ENCODE peak calls at places on chromosomes 13 and 19, in nine cellular contexts. H, G, W, L, E, K, P, U and D are unnamed samples.
A peak's percentile ranks its signal among the peaks of the same experiment; 100 is the strongest.

GRCh38 chr19:51201712-51202111 is 23.2 kb upstream of the CD33 start:
- DNase-seq in H (no peak), G (no peak), W (no peak), L (no peak), E (no peak), K (no peak), P (no peak), U (no peak), D (no peak)

GRCh38 chr13:36778083-36778671 is 40.8 kb upstream of the RFXAP start:
- DNase-seq in H (no peak), G (no peak), W (peak; percentile 23), L (no peak), E (peak; percentile 61), K (peak; percentile 6), P (no peak), U (peak; percentile 59), D (no peak)

GRCh38 chr13:41211062-41211461 is 16.7 kb upstream of the KBTBD7 start:
- DNase-seq in H (no peak), G (no peak), W (no peak), L (no peak), E (no peak), K (no peak), P (no peak), U (no peak), D (no peak)

GRCh38 chr13:112714366-112714765 is 24.5 kb downstream of the ATP11A start:
- DNase-seq in H (no peak), G (no peak), W (no peak), L (no peak), E (no peak), K (no peak), P (no peak), U (no peak), D (peak; percentile 36)

GRCh38 chr19:4889034-4889825 is 13.5 kb downstream of the ARRDC5 start:
- DNase-seq in H (no peak), G (no peak), W (peak; percentile 95), L (no peak), E (no peak), K (peak; percentile 31), P (no peak), U (no peak), D (no peak)

GRCh38 chr13:21240586-21240985 is 64.1 kb downstream of the MRPL57 start:
- DNase-seq in H (no peak), G (no peak), W (peak; percentile 60), L (peak; percentile 4), E (no peak), K (peak; percentile 10), P (no peak), U (peak; percentile 25), D (no peak)

GRCh38 chr19:16619456-16619855 is 8.5 kb downstream of the MED26 start:
- DNase-seq in H (no peak), G (no peak), W (no peak), L (no peak), E (no peak), K (no peak), P (no peak), U (no peak), D (no peak)

GRCh38 chr19:8391274-8392016 is 1.3 kb downstream of the RAB11B start:
- DNase-seq in H (no peak), G (no peak), W (no peak), L (no peak), E (no peak), K (no peak), P (no peak), U (no peak), D (no peak)

GRCh38 chr13:19984430-19985218 is 26.1 kb downstream of the ZMYM2 start:
- DNase-seq in H (no peak), G (no peak), W (peak; percentile 29), L (peak; percentile 19), E (peak; percentile 6), K (peak; percentile 22), P (no peak), U (no peak), D (no peak)

GRCh38 chr13:26184791-26185250 is 37.3 kb downstream of the RNF6 start:
- DNase-seq in H (peak; percentile 20), G (peak; percentile 17), W (peak; percentile 82), L (peak; percentile 23), E (peak; percentile 29), K (peak; percentile 47), P (peak; percentile 76), U (peak; percentile 11), D (peak; percentile 74)

GRCh38 chr13:35720690-35721554 is 244.4 kb upstream of the MAB21L1 start:
- DNase-seq in H (no peak), G (no peak), W (peak; percentile 39), L (no peak), E (peak; percentile 33), K (peak; percentile 6), P (no peak), U (no peak), D (peak; percentile 68)

GRCh38 chr13:51475727-51476521 is 23.1 kb upstream of the INTS6 start:
- DNase-seq in H (no peak), G (no peak), W (no peak), L (no peak), E (no peak), K (peak; percentile 16), P (no peak), U (no peak), D (no peak)

GRCh38 chr13:45412274-45413049 is 5.7 kb downstream of the SLC25A30 start:
- DNase-seq in H (no peak), G (no peak), W (peak; percentile 26), L (no peak), E (no peak), K (no peak), P (no peak), U (no peak), D (no peak)

GRCh38 chr13:46181799-46182490 is at the start of gene LCP1:
- DNase-seq in H (no peak), G (no peak), W (no peak), L (no peak), E (no peak), K (no peak), P (no peak), U (no peak), D (no peak)

GRCh38 chr13:51542358-51542972 is 41.8 kb upstream of the WDFY2 start:
- DNase-seq in H (no peak), G (no peak), W (no peak), L (no peak), E (peak; percentile 44), K (no peak), P (no peak), U (no peak), D (no peak)

GRCh38 chr13:53343345-53343744 is 314.7 kb downstream of the OLFM4 start:
- DNase-seq in H (no peak), G (no peak), W (no peak), L (no peak), E (no peak), K (no peak), P (no peak), U (no peak), D (no peak)

GRCh38 chr19:10419646-10420443 is 493 bp upstream of the PDE4A start:
- DNase-seq in H (peak; percentile 93), G (peak; percentile 93), W (peak; percentile 53), L (no peak), E (peak; percentile 86), K (no peak), P (no peak), U (no peak), D (no peak)

GRCh38 chr13:47004022-47004421 is 107.2 kb upstream of the HTR2A start:
- DNase-seq in H (no peak), G (no peak), W (peak; percentile 14), L (no peak), E (no peak), K (no peak), P (no peak), U (peak; percentile 7), D (no peak)

GRCh38 chr19:50794778-50795664 is 4.8 kb downstream of the ACP4 start:
- DNase-seq in H (no peak), G (no peak), W (peak; percentile 32), L (no peak), E (no peak), K (no peak), P (no peak), U (no peak), D (no peak)

GRCh38 chr13:64314286-64314685 is 2898.6 kb upstream of the PCDH20 start:
- DNase-seq in H (no peak), G (no peak), W (peak; percentile 2), L (no peak), E (no peak), K (no peak), P (no peak), U (peak; percentile 67), D (no peak)

GRCh38 chr19:54434862-54435174 is 14.2 kb upstream of the LENG8 start:
- DNase-seq in H (no peak), G (no peak), W (no peak), L (no peak), E (no peak), K (no peak), P (no peak), U (no peak), D (no peak)

GRCh38 chr13:106475852-106476251 is 59.6 kb downstream of the EFNB2 start:
- DNase-seq in H (no peak), G (no peak), W (no peak), L (no peak), E (no peak), K (no peak), P (no peak), U (no peak), D (no peak)

GRCh38 chr13:90281709-90282108 is 1065.8 kb upstream of the MIR17HG start:
- DNase-seq in H (no peak), G (no peak), W (no peak), L (no peak), E (no peak), K (no peak), P (no peak), U (no peak), D (no peak)

GRCh38 chr13:29454931-29455481 is 140.5 kb downstream of the SLC7A1 start:
- DNase-seq in H (no peak), G (no peak), W (peak; percentile 97), L (no peak), E (peak; percentile 63), K (no peak), P (no peak), U (no peak), D (no peak)

GRCh38 chr19:51158474-51159129 is 16.5 kb downstream of the SIGLEC7 start:
- DNase-seq in H (no peak), G (no peak), W (peak; percentile 23), L (no peak), E (peak; percentile 38), K (peak; percentile 11), P (no peak), U (no peak), D (peak; percentile 78)

GRCh38 chr13:77698211-77699058 is 948 bp downstream of the SLAIN1 start:
- DNase-seq in H (no peak), G (peak; percentile 25), W (no peak), L (no peak), E (peak; percentile 27), K (peak; percentile 7), P (peak; percentile 66), U (no peak), D (no peak)